ENCODE peak calls at places on chromosomes 12 and 14, in six cellular contexts. X is stimulated activated CD8-positive, alpha-beta memory T cell treated with anti-CD3 and anti-CD28 coated beads, Interleukin-7, amount 100 ng/mL, for 24 hours; W is left cardiac atrium; N is NCI-H1930; G is head of caudate nucleus; F is amniotic epithelial cell. Y is an unnamed sample.

GRCh38 chr12:109545826-109546225 is 27.5 kb downstream of the MMAB start:
- DNase-seq in G (no peak), W (no peak), F (no peak), N (no peak), X (no peak), Y (no peak)

GRCh38 chr12:127829974-127830543 is 436.9 kb upstream of the TMEM132C start:
- DNase-seq in W (no peak), N (no peak), X (no peak), F (no peak), G (no peak), Y (no peak)

GRCh38 chr12:86914716-86915115 is 658.5 kb upstream of the MGAT4C start:
- DNase-seq in G (peak), W (no peak), F (peak), X (no peak), N (no peak), Y (no peak)

GRCh38 chr14:59438148-59438766 is 26.9 kb downstream of the GPR135 start:
- DNase-seq in W (no peak), X (no peak), F (peak), N (no peak), G (no peak), Y (no peak)

GRCh38 chr12:57766464-57767311 is at the start of gene CYP27B1:
- DNase-seq in W (peak), N (no peak), X (no peak), G (no peak), F (peak), Y (no peak)

GRCh38 chr12:6494351-6494743 is 445 bp downstream of the NCAPD2 start:
- DNase-seq in N (no peak), F (no peak), G (no peak), X (no peak), W (no peak), Y (no peak)

GRCh38 chr14:37197421-37198272 is at the start of gene MIPOL1:
- DNase-seq in X (no peak), N (peak), W (peak), F (peak), G (peak), Y (peak)

GRCh38 chr14:55354500-55354899 is 57.1 kb downstream of the ATG14 start:
- DNase-seq in G (peak), F (peak), N (no peak), W (peak), X (no peak), Y (no peak)

GRCh38 chr14:44914849-44915248 is 46.9 kb downstream of the KLHL28 start:
- DNase-seq in W (peak), F (peak), G (no peak), X (no peak), N (no peak), Y (no peak)

GRCh38 chr14:23182372-23183014 is 967 bp downstream of the SLC7A8 start:
- DNase-seq in G (peak), X (no peak), W (peak), F (no peak), N (no peak), Y (no peak)

GRCh38 chr12:8948711-8949524 is 527 bp downstream of the M6PR start:
- DNase-seq in X (no peak), W (no peak), N (no peak), G (peak), F (peak), Y (no peak)

GRCh38 chr14:49972199-49972671 is 79.4 kb downstream of the ARF6 start:
- DNase-seq in X (no peak), W (no peak), N (no peak), G (no peak), F (no peak), Y (no peak)

GRCh38 chr12:54723653-54724256 is 75.6 kb upstream of the DCD start:
- DNase-seq in G (no peak), X (no peak), F (no peak), W (no peak), N (no peak), Y (no peak)

GRCh38 chr12:124493809-124494750 is 73.3 kb downstream of the NCOR2 start:
- DNase-seq in N (no peak), X (peak), F (peak), G (no peak), W (no peak), Y (no peak)

GRCh38 chr12:42140901-42141300 is 3.8 kb downstream of the GXYLT1 start:
- DNase-seq in W (no peak), F (peak), X (no peak), G (no peak), N (no peak), Y (no peak)

GRCh38 chr14:57189070-57189469 is 79.6 kb downstream of the EXOC5 start:
- DNase-seq in W (no peak), N (no peak), G (no peak), X (no peak), F (no peak), Y (no peak)

GRCh38 chr14:75295061-75295461 is 16.4 kb downstream of the FOS start:
- DNase-seq in G (peak), F (peak), N (no peak), W (peak), X (no peak), Y (peak)

GRCh38 chr12:16681196-16681595 is 75.2 kb upstream of the LMO3 start:
- DNase-seq in N (peak), G (no peak), W (no peak), X (no peak), F (no peak), Y (no peak)

GRCh38 chr12:56616924-56617323 is 13.2 kb downstream of the BAZ2A start:
- DNase-seq in X (no peak), G (no peak), W (no peak), N (no peak), F (no peak), Y (no peak)

GRCh38 chr12:115030017-115030416 is 346.0 kb upstream of the TBX3 start:
- DNase-seq in F (no peak), G (no peak), X (no peak), W (no peak), N (no peak), Y (no peak)

GRCh38 chr12:50234347-50234746 is 49.0 kb downstream of the LIMA1 start:
- DNase-seq in N (no peak), X (no peak), W (no peak), G (no peak), F (peak), Y (no peak)

GRCh38 chr12:112466011-112466422 is 47.3 kb downstream of the PTPN11 start:
- DNase-seq in X (no peak), W (no peak), F (no peak), N (no peak), G (no peak), Y (no peak)

GRCh38 chr14:31265701-31266398 is 58.3 kb upstream of the HECTD1 start:
- DNase-seq in N (no peak), F (no peak), G (no peak), W (no peak), X (no peak), Y (no peak)

GRCh38 chr12:75837700-75838099 is 193.9 kb downstream of the PHLDA1 start:
- DNase-seq in W (no peak), F (no peak), N (no peak), X (no peak), G (no peak), Y (peak)

GRCh38 chr12:124927325-124928094 is 13.1 kb upstream of the UBC start:
- DNase-seq in W (peak), N (no peak), F (peak), G (peak), X (peak), Y (peak)

GRCh38 chr12:75971253-75971652 is 60.3 kb downstream of the PHLDA1 start:
- DNase-seq in W (no peak), X (no peak), N (no peak), G (no peak), F (no peak), Y (no peak)

GRCh38 chr12:123713398-123714301 is 1.5 kb downstream of the ATP6V0A2 start:
- DNase-seq in N (no peak), W (no peak), F (peak), G (peak), X (no peak), Y (no peak)

GRCh38 chr12:68240975-68241374 is 12.4 kb downstream of the IL22 start:
- DNase-seq in G (no peak), W (no peak), X (peak), F (peak), N (no peak), Y (no peak)

GRCh38 chr12:96241484-96242256 is 47.5 kb downstream of the ELK3 start:
- DNase-seq in F (peak), X (no peak), W (peak), N (no peak), G (no peak), Y (no peak)